ENCODE peak calls at places on chromosomes 16 and 17, in five cellular contexts. One of them, this sample, is unnamed.

GRCh38 chr16:9134739-9135138 is 43.3 kb downstream of the HAPSTR1 start:
- DNase-seq in uterus: no peak
- DNase-seq in fibroblast of the aortic adventitia: peak
- DNase-seq in mammary epithelial cell: no peak
- DNase-seq in H1: no peak
- DNase-seq in this sample: peak

GRCh38 chr17:35089846-35090193 is 26.3 kb upstream of the RFFL start:
- DNase-seq in uterus: no peak
- DNase-seq in fibroblast of the aortic adventitia: no peak
- DNase-seq in mammary epithelial cell: peak
- DNase-seq in H1: no peak
- DNase-seq in this sample: no peak

GRCh38 chr16:9458816-9459215 is 367.4 kb downstream of the HAPSTR1 start:
- DNase-seq in uterus: no peak
- DNase-seq in fibroblast of the aortic adventitia: no peak
- DNase-seq in mammary epithelial cell: no peak
- DNase-seq in H1: no peak
- DNase-seq in this sample: no peak

GRCh38 chr17:74960739-74961342 is 11.7 kb downstream of the HID1 start:
- DNase-seq in uterus: no peak
- DNase-seq in fibroblast of the aortic adventitia: peak
- DNase-seq in mammary epithelial cell: peak
- DNase-seq in H1: peak
- DNase-seq in this sample: no peak

GRCh38 chr17:74361613-74362391 is at the start of gene BTBD17:
- DNase-seq in uterus: peak
- DNase-seq in fibroblast of the aortic adventitia: peak
- DNase-seq in mammary epithelial cell: peak
- DNase-seq in H1: no peak
- DNase-seq in this sample: no peak

GRCh38 chr17:73419896-73420295 is 108.1 kb upstream of the CDC42EP4 start:
- DNase-seq in uterus: no peak
- DNase-seq in fibroblast of the aortic adventitia: no peak
- DNase-seq in mammary epithelial cell: no peak
- DNase-seq in H1: no peak
- DNase-seq in this sample: peak

GRCh38 chr17:27977751-27978688 is 64.5 kb upstream of the NLK start:
- DNase-seq in uterus: no peak
- DNase-seq in fibroblast of the aortic adventitia: no peak
- DNase-seq in mammary epithelial cell: no peak
- DNase-seq in H1: no peak
- DNase-seq in this sample: no peak

GRCh38 chr17:10620823-10621222 is 36.3 kb downstream of the MYH3 start:
- DNase-seq in uterus: no peak
- DNase-seq in fibroblast of the aortic adventitia: no peak
- DNase-seq in mammary epithelial cell: peak
- DNase-seq in H1: no peak
- DNase-seq in this sample: no peak

GRCh38 chr16:10514369-10515055 is 65.9 kb downstream of the EMP2 start:
- DNase-seq in uterus: peak
- DNase-seq in fibroblast of the aortic adventitia: peak
- DNase-seq in mammary epithelial cell: peak
- DNase-seq in H1: no peak
- DNase-seq in this sample: no peak

GRCh38 chr16:17258848-17259713 is 211.7 kb downstream of the XYLT1 start:
- DNase-seq in uterus: no peak
- DNase-seq in fibroblast of the aortic adventitia: no peak
- DNase-seq in mammary epithelial cell: no peak
- DNase-seq in H1: no peak
- DNase-seq in this sample: no peak

GRCh38 chr17:43759836-43760235 is 1.2 kb upstream of the SOST start:
- DNase-seq in uterus: no peak
- DNase-seq in fibroblast of the aortic adventitia: no peak
- DNase-seq in mammary epithelial cell: peak
- DNase-seq in H1: no peak
- DNase-seq in this sample: no peak

DNA sequence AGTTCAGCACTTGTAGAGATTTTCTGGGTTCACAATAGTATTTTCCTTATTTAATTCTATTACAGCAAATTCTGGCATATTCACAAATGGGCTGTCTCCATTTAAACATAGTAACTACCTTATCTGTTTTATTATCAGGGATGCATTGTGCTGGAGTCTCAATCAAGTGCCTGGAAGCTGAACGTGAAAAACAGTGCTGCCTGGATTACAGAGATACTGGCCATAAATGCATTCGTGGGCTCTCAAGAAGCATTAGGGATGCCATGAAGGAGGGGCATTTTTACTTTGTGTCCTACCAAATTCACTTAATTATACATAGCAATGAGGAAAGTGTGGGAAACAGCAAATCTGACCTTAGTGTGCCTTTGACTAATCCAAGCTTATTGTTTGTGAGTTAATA is 184.6 kb downstream of the ABCC12 start:
- DNase-seq in uterus: no peak
- DNase-seq in fibroblast of the aortic adventitia: no peak
- DNase-seq in mammary epithelial cell: no peak
- DNase-seq in H1: no peak
- DNase-seq in this sample: no peak
- H3K4me3 ChIP-seq in uterus: no peak
- H3K4me3 ChIP-seq in fibroblast of the aortic adventitia: no peak
- H3K4me3 ChIP-seq in mammary epithelial cell: no peak
- H3K4me3 ChIP-seq in H1: no peak
- H3K4me3 ChIP-seq in this sample: no peak

GRCh38 chr16:57483725-57484514 is 2.4 kb downstream of the DOK4 start:
- DNase-seq in uterus: peak
- DNase-seq in fibroblast of the aortic adventitia: no peak
- DNase-seq in mammary epithelial cell: no peak
- DNase-seq in H1: no peak
- DNase-seq in this sample: peak
- H3K4me3 ChIP-seq in uterus: no peak
- H3K4me3 ChIP-seq in fibroblast of the aortic adventitia: no peak
- H3K4me3 ChIP-seq in mammary epithelial cell: no peak
- H3K4me3 ChIP-seq in H1: no peak
- H3K4me3 ChIP-seq in this sample: no peak

GRCh38 chr17:19750020-19750572 is 2.0 kb upstream of the ALDH3A1 start:
- DNase-seq in uterus: no peak
- DNase-seq in fibroblast of the aortic adventitia: no peak
- DNase-seq in mammary epithelial cell: no peak
- DNase-seq in H1: no peak
- DNase-seq in this sample: peak

GRCh38 chr17:19747159-19747719 is 859 bp downstream of the ALDH3A1 start:
- DNase-seq in uterus: no peak
- DNase-seq in fibroblast of the aortic adventitia: no peak
- DNase-seq in mammary epithelial cell: no peak
- DNase-seq in H1: no peak
- DNase-seq in this sample: no peak

GRCh38 chr17:19750835-19751234 is 2.7 kb upstream of the ALDH3A1 start:
- DNase-seq in uterus: no peak
- DNase-seq in fibroblast of the aortic adventitia: no peak
- DNase-seq in mammary epithelial cell: peak
- DNase-seq in H1: no peak
- DNase-seq in this sample: peak

GRCh38 chr17:19747829-19748806 is at the start of gene ALDH3A1:
- DNase-seq in uterus: no peak
- DNase-seq in fibroblast of the aortic adventitia: no peak
- DNase-seq in mammary epithelial cell: no peak
- DNase-seq in H1: no peak
- DNase-seq in this sample: no peak

DNA sequence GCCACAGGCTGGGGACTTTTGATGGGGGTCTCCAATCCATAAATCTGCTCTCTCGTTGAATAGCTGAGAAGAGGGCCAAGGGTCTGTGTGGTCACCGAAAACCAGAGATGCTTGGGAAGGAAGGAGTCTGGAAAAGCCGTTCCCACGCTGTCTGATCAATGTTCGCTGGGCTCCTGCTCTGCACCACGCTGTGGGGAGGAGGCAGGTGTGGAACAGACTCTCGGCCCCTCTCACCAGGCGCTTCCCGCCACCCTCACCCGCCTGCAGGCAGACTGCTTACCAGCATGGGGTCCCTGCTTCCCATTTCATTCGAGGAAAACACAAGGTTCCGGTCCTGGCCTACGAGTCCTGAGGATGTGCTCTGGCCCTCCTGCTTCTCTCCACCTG is 702 bp upstream of the ALDH3A1 start:
- DNase-seq in uterus: no peak
- DNase-seq in fibroblast of the aortic adventitia: no peak
- DNase-seq in mammary epithelial cell: no peak
- DNase-seq in H1: no peak
- DNase-seq in this sample: no peak
- H3K4me3 ChIP-seq in uterus: no peak
- H3K4me3 ChIP-seq in fibroblast of the aortic adventitia: no peak
- H3K4me3 ChIP-seq in mammary epithelial cell: no peak
- H3K4me3 ChIP-seq in H1: no peak
- H3K4me3 ChIP-seq in this sample: no peak

GRCh38 chr16:15898654-15899053 is 10.3 kb upstream of the CEP20 start:
- DNase-seq in uterus: no peak
- DNase-seq in fibroblast of the aortic adventitia: no peak
- DNase-seq in mammary epithelial cell: no peak
- DNase-seq in H1: no peak
- DNase-seq in this sample: no peak

GRCh38 chr16:15899538-15900100 is 11.2 kb upstream of the CEP20 start:
- DNase-seq in uterus: no peak
- DNase-seq in fibroblast of the aortic adventitia: peak
- DNase-seq in mammary epithelial cell: peak
- DNase-seq in H1: no peak
- DNase-seq in this sample: no peak

GRCh38 chr16:15894571-15895358 is 6.4 kb upstream of the CEP20 start:
- DNase-seq in uterus: no peak
- DNase-seq in fibroblast of the aortic adventitia: no peak
- DNase-seq in mammary epithelial cell: no peak
- DNase-seq in H1: no peak
- DNase-seq in this sample: no peak

GRCh38 chr16:15897834-15898254 is 9.4 kb upstream of the CEP20 start:
- DNase-seq in uterus: no peak
- DNase-seq in fibroblast of the aortic adventitia: peak
- DNase-seq in mammary epithelial cell: peak
- DNase-seq in H1: no peak
- DNase-seq in this sample: no peak

GRCh38 chr16:15897386-15897785 is 9.0 kb upstream of the CEP20 start:
- DNase-seq in uterus: no peak
- DNase-seq in fibroblast of the aortic adventitia: no peak
- DNase-seq in mammary epithelial cell: no peak
- DNase-seq in H1: no peak
- DNase-seq in this sample: no peak
- H3K4me3 ChIP-seq in uterus: no peak
- H3K4me3 ChIP-seq in fibroblast of the aortic adventitia: no peak
- H3K4me3 ChIP-seq in mammary epithelial cell: no peak
- H3K4me3 ChIP-seq in H1: no peak
- H3K4me3 ChIP-seq in this sample: no peak

GRCh38 chr17:57957120-57957850 is 2.1 kb upstream of the CUEDC1 start:
- DNase-seq in uterus: no peak
- DNase-seq in fibroblast of the aortic adventitia: no peak
- DNase-seq in mammary epithelial cell: no peak
- DNase-seq in H1: no peak
- DNase-seq in this sample: peak

GRCh38 chr17:57954421-57955182 is 610 bp downstream of the CUEDC1 start:
- DNase-seq in uterus: peak
- DNase-seq in fibroblast of the aortic adventitia: peak
- DNase-seq in mammary epithelial cell: no peak
- DNase-seq in H1: no peak
- DNase-seq in this sample: peak

GRCh38 chr17:57957886-57958285 is 2.7 kb upstream of the CUEDC1 start:
- DNase-seq in uterus: no peak
- DNase-seq in fibroblast of the aortic adventitia: no peak
- DNase-seq in mammary epithelial cell: no peak
- DNase-seq in H1: no peak
- DNase-seq in this sample: no peak

GRCh38 chr17:57955183-57955952 is at the start of gene CUEDC1:
- DNase-seq in uterus: peak
- DNase-seq in fibroblast of the aortic adventitia: peak
- DNase-seq in mammary epithelial cell: peak
- DNase-seq in H1: no peak
- DNase-seq in this sample: peak

DNA sequence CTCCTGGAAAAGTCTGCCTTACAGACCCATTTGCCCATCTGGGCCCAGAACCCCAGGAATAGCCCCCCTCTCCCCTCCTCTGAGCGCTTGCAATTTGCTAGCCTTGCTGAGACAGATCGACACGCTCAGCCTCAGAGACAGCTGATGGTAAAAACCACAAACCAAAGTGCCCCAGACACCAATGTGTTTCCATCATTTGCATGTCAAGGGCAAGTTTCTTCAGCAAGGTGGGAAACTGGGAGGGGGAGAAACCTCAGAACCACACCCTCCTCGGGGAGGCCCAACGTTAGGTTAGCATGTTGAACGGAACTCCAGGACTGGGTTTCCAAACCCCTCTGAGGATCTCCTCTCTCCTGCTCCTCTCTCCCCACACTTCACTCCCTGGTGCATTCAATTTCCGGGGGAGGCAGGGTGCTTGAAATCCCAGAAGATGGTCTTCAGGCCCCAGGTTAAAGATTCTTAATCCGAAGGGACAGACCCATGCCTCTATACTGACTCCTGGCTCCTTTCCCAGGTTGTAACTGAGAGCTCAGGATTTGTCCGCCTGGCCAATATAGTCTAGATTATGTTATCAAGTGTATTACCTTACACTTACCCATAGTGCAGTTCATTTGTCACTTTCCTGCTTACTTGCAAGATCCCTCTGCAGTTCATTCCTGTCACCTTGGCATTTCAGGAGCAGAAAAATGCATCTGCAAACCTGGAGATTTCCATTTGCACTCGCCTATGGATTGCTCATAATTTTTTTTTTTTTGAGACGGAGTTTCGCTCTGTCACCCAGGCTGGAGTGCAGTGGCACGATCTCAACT is 1.3 kb upstream of the CUEDC1 start:
- DNase-seq in uterus: no peak
- DNase-seq in fibroblast of the aortic adventitia: no peak
- DNase-seq in mammary epithelial cell: no peak
- DNase-seq in H1: no peak
- DNase-seq in this sample: no peak
- H3K4me3 ChIP-seq in uterus: no peak
- H3K4me3 ChIP-seq in fibroblast of the aortic adventitia: no peak
- H3K4me3 ChIP-seq in mammary epithelial cell: no peak
- H3K4me3 ChIP-seq in H1: peak
- H3K4me3 ChIP-seq in this sample: no peak

GRCh38 chr17:7438050-7438614 is 1.2 kb upstream of the FGF11 start:
- DNase-seq in uterus: peak
- DNase-seq in fibroblast of the aortic adventitia: no peak
- DNase-seq in mammary epithelial cell: peak
- DNase-seq in H1: no peak
- DNase-seq in this sample: peak
- H3K4me3 ChIP-seq in uterus: peak
- H3K4me3 ChIP-seq in fibroblast of the aortic adventitia: peak
- H3K4me3 ChIP-seq in mammary epithelial cell: peak
- H3K4me3 ChIP-seq in H1: peak
- H3K4me3 ChIP-seq in this sample: no peak